ENCODE peak calls at places on chromosomes 5 and 9, in four cellular contexts. X is left cardiac atrium, L is Ammon's horn, P is pons. H is an unnamed sample.

GRCh38 chr5:151406322-151406947 is 41.0 kb upstream of the SLC36A1 start:
- DNase-seq in X (no peak), L (no peak), P (peak; percentile 1), H (no peak)

GRCh38 chr5:6733411-6734242 is 20.4 kb downstream of the TENT4A start:
- DNase-seq in X (no peak), L (no peak), P (no peak), H (no peak)

GRCh38 chr9:104987743-104988142 is 59.8 kb upstream of the ABCA1 start:
- DNase-seq in X (no peak), L (no peak), P (no peak), H (no peak)

GRCh38 chr9:93081931-93082330 is 14.1 kb upstream of the CARD19 start:
- DNase-seq in X (no peak), L (no peak), P (no peak), H (no peak)

GRCh38 chr5:57509501-57510260 is 27.1 kb upstream of the ACTBL2 start:
- DNase-seq in X (no peak), L (no peak), P (no peak), H (no peak)

GRCh38 chr9:108549184-108549583 is 306.6 kb downstream of the ACTL7B start:
- DNase-seq in X (no peak), L (no peak), P (no peak), H (no peak)

GRCh38 chr9:123929177-123929869 is 603 bp downstream of the DENND1A start:
- DNase-seq in X (no peak), L (no peak), P (no peak), H (no peak)

GRCh38 chr5:80308526-80308925 is 11.3 kb upstream of the SPZ1 start:
- DNase-seq in X (no peak), L (no peak), P (no peak), H (no peak)

GRCh38 chr9:89815903-89816573 is 211.2 kb downstream of the GADD45G start:
- DNase-seq in X (peak; percentile 64), L (no peak), P (no peak), H (peak; percentile 28)

GRCh38 chr9:81906656-81907055 is 21.6 kb upstream of the SPATA31D4 start:
- DNase-seq in X (no peak), L (no peak), P (no peak), H (no peak)

GRCh38 chr9:119688547-119688946 is 319.3 kb upstream of the BRINP1 start:
- DNase-seq in X (no peak), L (no peak), P (no peak), H (no peak)

GRCh38 chr5:29069104-29069402 is 2030.7 kb upstream of the CDH9 start:
- DNase-seq in X (no peak), L (no peak), P (no peak), H (no peak)

GRCh38 chr9:134335095-134335489 is 8.8 kb downstream of the RXRA start:
- DNase-seq in X (no peak), L (no peak), P (no peak), H (no peak)

GRCh38 chr9:113614843-113615648 is 151.5 kb downstream of the RGS3 start:
- DNase-seq in X (peak; percentile 77), L (no peak), P (no peak), H (no peak)

GRCh38 chr5:135332519-135333150 is 66.4 kb downstream of the MACROH2A1 start:
- DNase-seq in X (no peak), L (peak; percentile 64), P (peak; percentile 72), H (peak; percentile 31)

GRCh38 chr5:150322202-150322601 is 19.5 kb upstream of the ARSI start:
- DNase-seq in X (no peak), L (no peak), P (no peak), H (no peak)

GRCh38 chr5:176697929-176698520 is 50.7 kb downstream of the TSPAN17 start:
- DNase-seq in X (no peak), L (no peak), P (no peak), H (no peak)

GRCh38 chr9:127967151-127967809 is 13.5 kb downstream of the EEIG1 start:
- DNase-seq in X (no peak), L (no peak), P (no peak), H (no peak)

GRCh38 chr5:173303878-173304590 is 24.2 kb downstream of the STC2 start:
- DNase-seq in X (no peak), L (no peak), P (no peak), H (no peak)

GRCh38 chr5:73966411-73966810 is 340.4 kb downstream of the ARHGEF28 start:
- DNase-seq in X (no peak), L (no peak), P (no peak), H (peak; percentile 49)

GRCh38 chr5:3929799-3930198 is 334.2 kb downstream of the IRX1 start:
- DNase-seq in X (no peak), L (no peak), P (no peak), H (no peak)

GRCh38 chr9:89505795-89506385 is 8.0 kb upstream of the SEMA4D start:
- DNase-seq in X (peak; percentile 62), L (no peak), P (peak; percentile 54), H (no peak)

GRCh38 chr9:19342927-19343326 is 37.1 kb downstream of the RPS6 start:
- DNase-seq in X (no peak), L (no peak), P (no peak), H (no peak)

GRCh38 chr9:17116400-17116837 is 18.4 kb upstream of the CNTLN start:
- DNase-seq in X (no peak), L (peak; percentile 15), P (peak; percentile 53), H (peak; percentile 16)

GRCh38 chr9:27787941-27788340 is 214.7 kb upstream of the C9orf72 start:
- DNase-seq in X (no peak), L (peak; percentile 6), P (no peak), H (no peak)

H was measured in putamen.